ENCODE peak calls at places on chromosome 3, in eight cellular contexts. One of them, this sample, is unnamed.

GRCh38 chr3:51110586-51110985 is 274.5 kb upstream of the MANF start:
- DNase-seq in A549: no peak
- DNase-seq in tibial nerve: no peak
- DNase-seq in testis: no peak
- DNase-seq in uterus: no peak
- DNase-seq in IMR-90: no peak
- DNase-seq in transverse colon: no peak
- DNase-seq in heart left ventricle: no peak
- DNase-seq in this sample: no peak

GRCh38 chr3:20669184-20669583 is 483.2 kb upstream of the SGO1 start:
- DNase-seq in A549: no peak
- DNase-seq in tibial nerve: no peak
- DNase-seq in testis: no peak
- DNase-seq in uterus: no peak
- DNase-seq in IMR-90: no peak
- DNase-seq in transverse colon: no peak
- DNase-seq in heart left ventricle: peak
- DNase-seq in this sample: peak

GRCh38 chr3:60579734-60580133 is 671.5 kb downstream of the FHIT start:
- DNase-seq in A549: peak
- DNase-seq in tibial nerve: no peak
- DNase-seq in testis: no peak
- DNase-seq in uterus: no peak
- DNase-seq in IMR-90: peak
- DNase-seq in transverse colon: no peak
- DNase-seq in heart left ventricle: no peak
- DNase-seq in this sample: no peak

GRCh38 chr3:150577854-150578253 is 25.3 kb upstream of the SELENOT start:
- DNase-seq in A549: peak
- DNase-seq in tibial nerve: no peak
- DNase-seq in testis: no peak
- DNase-seq in uterus: no peak
- DNase-seq in IMR-90: no peak
- DNase-seq in transverse colon: no peak
- DNase-seq in heart left ventricle: no peak
- DNase-seq in this sample: no peak

GRCh38 chr3:193301441-193301840 is 60.4 kb downstream of the PLAAT1 start:
- DNase-seq in A549: no peak
- DNase-seq in tibial nerve: no peak
- DNase-seq in testis: no peak
- DNase-seq in uterus: no peak
- DNase-seq in IMR-90: no peak
- DNase-seq in transverse colon: no peak
- DNase-seq in heart left ventricle: no peak
- DNase-seq in this sample: no peak

GRCh38 chr3:62027796-62028195 is 345.6 kb downstream of the FEZF2 start:
- DNase-seq in A549: no peak
- DNase-seq in tibial nerve: no peak
- DNase-seq in testis: no peak
- DNase-seq in uterus: no peak
- DNase-seq in IMR-90: no peak
- DNase-seq in transverse colon: no peak
- DNase-seq in heart left ventricle: no peak
- DNase-seq in this sample: no peak

GRCh38 chr3:10417849-10418248 is 87.5 kb downstream of the ATP2B2 start:
- DNase-seq in A549: peak
- DNase-seq in tibial nerve: no peak
- DNase-seq in testis: no peak
- DNase-seq in uterus: no peak
- DNase-seq in IMR-90: peak
- DNase-seq in transverse colon: no peak
- DNase-seq in heart left ventricle: no peak
- DNase-seq in this sample: no peak

GRCh38 chr3:186472466-186473008 is 71.6 kb downstream of the CRYGS start:
- DNase-seq in A549: no peak
- DNase-seq in tibial nerve: no peak
- DNase-seq in testis: no peak
- DNase-seq in uterus: no peak
- DNase-seq in IMR-90: peak
- DNase-seq in transverse colon: no peak
- DNase-seq in heart left ventricle: no peak
- DNase-seq in this sample: no peak

GRCh38 chr3:46692566-46692983 is 904 bp downstream of the ALS2CL start:
- DNase-seq in A549: peak
- DNase-seq in tibial nerve: no peak
- DNase-seq in testis: no peak
- DNase-seq in uterus: no peak
- DNase-seq in IMR-90: no peak
- DNase-seq in transverse colon: peak
- DNase-seq in heart left ventricle: no peak
- DNase-seq in this sample: peak
- TF ChIP-seq POLR2A in A549: no peak
- TF ChIP-seq POLR2A in tibial nerve: no peak
- TF ChIP-seq POLR2A in testis: no peak
- TF ChIP-seq POLR2A in uterus: no peak
- TF ChIP-seq POLR2A in IMR-90: no peak
- TF ChIP-seq POLR2A in transverse colon: peak
- TF ChIP-seq POLR2A in heart left ventricle: no peak
- TF ChIP-seq POLR2A in this sample: peak

DNA sequence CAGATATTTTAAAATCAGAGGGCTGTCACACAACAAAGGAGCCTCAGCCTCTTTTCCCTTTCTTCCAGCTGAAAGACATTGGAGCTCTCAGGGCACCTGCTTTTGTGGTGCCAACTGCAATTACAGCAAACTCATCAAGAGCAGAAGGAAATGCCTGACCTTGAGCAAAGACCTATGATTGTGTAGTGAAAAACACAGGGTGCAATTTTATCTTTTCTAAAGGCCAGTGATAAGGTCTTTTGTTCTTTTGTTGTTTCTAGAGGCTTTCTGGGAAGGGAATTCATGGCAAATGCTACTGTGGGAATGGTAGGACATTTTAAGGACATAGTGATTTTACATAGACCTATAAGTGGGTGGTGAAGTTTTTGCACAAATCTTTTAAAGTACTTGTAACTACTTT is 214.3 kb downstream of the OXSM start:
- DNase-seq in A549: no peak
- DNase-seq in tibial nerve: no peak
- DNase-seq in testis: no peak
- DNase-seq in uterus: no peak
- DNase-seq in IMR-90: no peak
- DNase-seq in transverse colon: no peak
- DNase-seq in heart left ventricle: no peak
- DNase-seq in this sample: no peak
- H3K4me3 ChIP-seq in A549: no peak
- H3K4me3 ChIP-seq in tibial nerve: no peak
- H3K4me3 ChIP-seq in testis: no peak
- H3K4me3 ChIP-seq in uterus: no peak
- H3K4me3 ChIP-seq in IMR-90: no peak
- H3K4me3 ChIP-seq in transverse colon: no peak
- H3K4me3 ChIP-seq in heart left ventricle: no peak
- H3K4me3 ChIP-seq in this sample: no peak

DNA sequence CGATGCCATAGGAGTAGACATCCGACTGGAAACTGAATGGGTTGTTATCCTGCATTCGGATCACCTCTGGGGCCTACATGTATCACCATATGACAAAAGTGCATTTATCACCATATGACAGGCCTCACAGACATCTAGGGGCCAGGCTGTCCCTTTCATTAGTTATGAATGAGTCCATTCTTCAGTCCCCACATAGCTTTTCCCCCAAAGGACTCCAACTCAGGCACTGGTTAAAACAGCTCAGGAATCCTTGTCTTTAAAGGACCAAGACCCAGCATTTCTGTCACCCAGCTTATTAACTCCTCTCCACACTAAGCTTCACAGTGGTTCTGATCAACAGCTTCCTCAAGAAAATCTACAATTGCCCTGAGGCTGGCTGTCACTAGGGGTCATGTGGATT is 28.3 kb downstream of the MKRN2 start:
- DNase-seq in A549: no peak
- DNase-seq in tibial nerve: no peak
- DNase-seq in testis: no peak
- DNase-seq in uterus: no peak
- DNase-seq in IMR-90: no peak
- DNase-seq in transverse colon: no peak
- DNase-seq in heart left ventricle: no peak
- DNase-seq in this sample: no peak
- TF ChIP-seq POLR2A in A549: no peak
- TF ChIP-seq POLR2A in tibial nerve: no peak
- TF ChIP-seq POLR2A in testis: no peak
- TF ChIP-seq POLR2A in uterus: no peak
- TF ChIP-seq POLR2A in IMR-90: no peak
- TF ChIP-seq POLR2A in transverse colon: no peak
- TF ChIP-seq POLR2A in heart left ventricle: no peak
- TF ChIP-seq POLR2A in this sample: no peak

GRCh38 chr3:111956449-111956848 is 22.4 kb upstream of the ABHD10 start:
- DNase-seq in A549: no peak
- DNase-seq in tibial nerve: no peak
- DNase-seq in testis: no peak
- DNase-seq in uterus: no peak
- DNase-seq in IMR-90: no peak
- DNase-seq in transverse colon: no peak
- DNase-seq in heart left ventricle: no peak
- DNase-seq in this sample: no peak
- H3K4me3 ChIP-seq in A549: no peak
- H3K4me3 ChIP-seq in tibial nerve: no peak
- H3K4me3 ChIP-seq in testis: no peak
- H3K4me3 ChIP-seq in uterus: no peak
- H3K4me3 ChIP-seq in IMR-90: no peak
- H3K4me3 ChIP-seq in transverse colon: no peak
- H3K4me3 ChIP-seq in heart left ventricle: no peak
- H3K4me3 ChIP-seq in this sample: no peak

DNA sequence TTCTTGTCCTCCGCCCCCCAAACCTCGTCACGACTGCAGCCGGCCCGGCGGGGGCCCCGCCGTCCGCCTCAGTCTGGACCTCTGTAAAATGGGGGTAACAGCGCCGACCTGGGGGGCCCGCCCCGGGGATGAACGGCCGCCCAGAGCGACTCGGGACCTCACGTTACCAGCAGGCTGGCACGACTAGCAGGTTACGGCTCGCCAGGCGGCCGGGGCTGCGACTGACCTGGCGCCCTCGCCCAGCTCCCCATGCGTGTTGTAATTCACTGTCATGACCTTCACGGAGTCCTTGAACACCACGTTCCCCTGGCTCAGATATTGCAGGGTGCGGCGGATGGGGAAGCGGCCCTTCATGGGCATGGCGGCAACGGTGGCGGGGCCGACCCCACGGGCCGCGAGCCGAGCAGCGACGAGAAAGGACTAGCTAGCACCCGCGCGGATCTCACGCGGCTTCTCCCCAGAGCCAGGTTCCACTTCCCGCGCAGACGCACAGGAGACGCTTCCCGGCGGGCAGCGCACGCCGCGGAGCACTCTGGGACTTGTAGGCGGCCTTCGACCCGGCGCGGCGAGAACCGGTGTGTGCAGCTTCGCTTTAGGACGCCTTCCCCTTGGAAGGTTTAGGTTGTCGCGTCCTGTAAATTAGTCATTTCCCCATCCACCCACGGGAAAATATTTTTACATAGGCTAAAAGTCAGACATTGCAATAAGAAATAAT is at the start of gene MRPS25:
- DNase-seq in A549: peak
- DNase-seq in tibial nerve: peak
- DNase-seq in testis: peak
- DNase-seq in uterus: peak
- DNase-seq in IMR-90: peak
- DNase-seq in transverse colon: peak
- DNase-seq in heart left ventricle: peak
- DNase-seq in this sample: peak
- TF ChIP-seq POLR2A in A549: peak
- TF ChIP-seq POLR2A in tibial nerve: peak
- TF ChIP-seq POLR2A in testis: no peak
- TF ChIP-seq POLR2A in uterus: peak
- TF ChIP-seq POLR2A in IMR-90: peak
- TF ChIP-seq POLR2A in transverse colon: peak
- TF ChIP-seq POLR2A in heart left ventricle: peak
- TF ChIP-seq POLR2A in this sample: peak

DNA sequence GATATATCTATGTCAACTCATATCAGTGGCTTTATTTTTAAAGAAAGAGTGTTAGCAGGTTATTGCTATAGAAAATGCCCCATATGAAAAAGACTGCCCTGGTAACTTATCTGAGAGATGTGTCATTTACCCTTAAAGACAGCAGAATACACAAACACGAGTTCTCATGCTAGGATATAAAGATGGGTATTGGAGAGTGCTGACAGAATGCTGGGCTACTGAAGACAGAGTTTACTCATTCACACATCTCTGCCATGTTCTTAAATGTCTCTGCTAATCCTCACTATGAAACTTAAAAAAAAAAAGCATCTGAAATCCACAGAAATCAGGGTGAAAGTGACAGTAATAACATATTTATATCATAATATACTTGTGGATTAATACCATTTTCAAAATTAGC is 126.7 kb downstream of the FOXP1 start:
- DNase-seq in A549: no peak
- DNase-seq in tibial nerve: no peak
- DNase-seq in testis: no peak
- DNase-seq in uterus: no peak
- DNase-seq in IMR-90: peak
- DNase-seq in transverse colon: no peak
- DNase-seq in heart left ventricle: no peak
- DNase-seq in this sample: no peak
- H3K4me3 ChIP-seq in A549: no peak
- H3K4me3 ChIP-seq in tibial nerve: no peak
- H3K4me3 ChIP-seq in testis: no peak
- H3K4me3 ChIP-seq in uterus: no peak
- H3K4me3 ChIP-seq in IMR-90: no peak
- H3K4me3 ChIP-seq in transverse colon: no peak
- H3K4me3 ChIP-seq in heart left ventricle: no peak
- H3K4me3 ChIP-seq in this sample: no peak

This sample was measured in body of pancreas.